ENCODE peak calls at places on chromosomes 12 and 14, in eight cellular contexts. C is psoas muscle; W is PC-3; F is stomach; L is uterus; T is CD4-positive, CD25-positive, alpha-beta regulatory T cell; J is A549; Y is naive thymus-derived CD4-positive, alpha-beta T cell. P is an unnamed sample.
A peak's percentile ranks its signal among the peaks of the same experiment; 100 is the strongest.

GRCh38 chr14:68625366-68626090 is 167.3 kb downstream of the ZFP36L1 start:
- DNase-seq in C (no peak), W (no peak), F (no peak), L (peak; percentile 12), T (no peak), J (no peak), Y (no peak), P (no peak)

GRCh38 chr12:85630851-85631250 is 205.4 kb downstream of the RASSF9 start:
- DNase-seq in C (no peak), W (peak; percentile 63), F (no peak), L (no peak), T (no peak), J (no peak), Y (no peak), P (no peak)

GRCh38 chr12:23949212-23950010 is at the start of gene SOX5:
- DNase-seq in C (peak; percentile 17), W (no peak), F (peak; percentile 28), L (peak; percentile 18), T (no peak), J (peak; percentile 4), Y (no peak), P (no peak)

GRCh38 chr12:67885370-67886169 is 103.7 kb upstream of the IFNG-AS1 start:
- DNase-seq in C (no peak), W (no peak), F (no peak), L (no peak), T (no peak), J (no peak), Y (no peak), P (no peak)

GRCh38 chr12:31234955-31235867 is 90.7 kb downstream of the SINHCAF start:
- DNase-seq in C (no peak), W (peak; percentile 67), F (peak; percentile 56), L (no peak), T (no peak), J (peak; percentile 58), Y (no peak), P (no peak)

GRCh38 chr12:123076604-123077297 is 74.1 kb downstream of the PITPNM2 start:
- DNase-seq in C (no peak), W (peak; percentile 30), F (no peak), L (no peak), T (peak; percentile 20), J (no peak), Y (peak; percentile 30), P (no peak)

GRCh38 chr14:72948481-72949138 is 22.3 kb downstream of the DCAF4 start:
- DNase-seq in C (peak; percentile 56), W (peak; percentile 86), F (peak; percentile 72), L (peak; percentile 28), T (peak; percentile 49), J (peak; percentile 58), Y (peak; percentile 54), P (no peak)

GRCh38 chr12:57612711-57613426 is 1.6 kb downstream of the ARHGEF25 start:
- DNase-seq in C (no peak), W (no peak), F (no peak), L (peak; percentile 8), T (no peak), J (no peak), Y (no peak), P (no peak)

GRCh38 chr12:11584213-11584855 is 65.1 kb upstream of the ETV6 start:
- DNase-seq in C (no peak), W (peak; percentile 9), F (no peak), L (no peak), T (no peak), J (no peak), Y (no peak), P (no peak)

GRCh38 chr14:64234877-64235651 is 59.1 kb downstream of the ESR2 start:
- DNase-seq in C (peak; percentile 37), W (peak; percentile 85), F (no peak), L (no peak), T (no peak), J (no peak), Y (no peak), P (no peak)

GRCh38 chr12:40172879-40173278 is 51.9 kb upstream of the LRRK2 start:
- DNase-seq in C (no peak), W (no peak), F (no peak), L (no peak), T (no peak), J (no peak), Y (no peak), P (no peak)

GRCh38 chr12:79422060-79422812 is 268.5 kb downstream of the PAWR start:
- DNase-seq in C (no peak), W (no peak), F (no peak), L (no peak), T (no peak), J (no peak), Y (no peak), P (no peak)

GRCh38 chr12:116590561-116590960 is 31.4 kb downstream of the MAP1LC3B2 start:
- DNase-seq in C (no peak), W (peak; percentile 46), F (no peak), L (no peak), T (no peak), J (peak; percentile 82), Y (no peak), P (no peak)

GRCh38 chr12:49750994-49751393 is 9.6 kb downstream of the TMBIM6 start:
- DNase-seq in C (no peak), W (no peak), F (no peak), L (no peak), T (no peak), J (no peak), Y (no peak), P (no peak)
- H3K4me3 ChIP-seq in C (no peak overlapping the region), W (no peak overlapping the region), F (no peak overlapping the region), L (no peak overlapping the region), T (peak overlapping the region; percentile 69), J (no peak overlapping the region), Y (no peak overlapping the region), P (no peak overlapping the region)

GRCh38 chr12:125163148-125163547 is 97.9 kb downstream of the AACS start:
- DNase-seq in C (no peak), W (no peak), F (no peak), L (no peak), T (no peak), J (no peak), Y (no peak), P (no peak)

GRCh38 chr12:125161712-125162023 is 96.4 kb downstream of the AACS start:
- DNase-seq in C (no peak), W (no peak), F (no peak), L (no peak), T (no peak), J (no peak), Y (no peak), P (no peak)

GRCh38 chr12:125160556-125160955 is 95.3 kb downstream of the AACS start:
- DNase-seq in C (no peak), W (no peak), F (no peak), L (no peak), T (no peak), J (no peak), Y (no peak), P (no peak)

GRCh38 chr12:125164541-125164940 is 99.3 kb downstream of the AACS start:
- DNase-seq in C (no peak), W (no peak), F (no peak), L (no peak), T (no peak), J (no peak), Y (no peak), P (no peak)

DNA sequence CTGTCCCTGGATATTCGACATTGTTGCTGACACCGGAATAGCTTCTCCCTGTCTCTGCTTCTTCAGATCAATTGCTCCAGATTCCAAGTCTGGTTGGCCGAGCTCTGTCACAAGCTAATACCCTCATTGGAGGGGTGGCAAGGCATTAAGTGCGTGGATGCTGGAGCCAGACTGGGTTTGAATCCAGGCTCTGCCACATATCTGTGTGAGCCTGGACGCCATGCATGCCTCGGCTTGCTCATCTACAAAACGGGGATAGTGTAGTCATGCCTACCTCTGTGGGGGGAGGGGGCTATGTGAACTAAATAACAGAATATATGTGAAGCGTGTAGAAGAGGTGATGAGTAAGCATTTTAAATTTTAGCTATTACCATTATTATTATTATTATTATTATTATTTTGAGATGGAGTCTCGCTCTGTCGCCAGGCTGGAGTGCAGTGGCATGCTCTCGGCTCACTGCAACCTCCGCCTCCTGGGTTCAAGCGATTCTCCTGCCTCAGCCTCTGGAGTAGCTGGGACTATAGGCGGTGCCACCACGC is 97.3 kb downstream of the AACS start:
- DNase-seq in C (no peak), W (no peak), F (no peak), L (no peak), T (no peak), J (no peak), Y (no peak), P (no peak)
- H3K4me1 ChIP-seq in C (no peaks in the 10 kb centered on the region), W (no peaks in the 10 kb centered on the region), F (no peaks in the 10 kb centered on the region), L (no peaks in the 10 kb centered on the region), T (no peaks in the 10 kb centered on the region), J (no peaks in the 10 kb centered on the region), Y (no peaks in the 10 kb centered on the region), P (no peaks in the 10 kb centered on the region)

GRCh38 chr12:53207042-53207441 is at the start of gene ITGB7:
- DNase-seq in C (no peak), W (no peak), F (peak; percentile 52), L (no peak), T (peak; percentile 68), J (no peak), Y (peak; percentile 72), P (no peak)
- H3K4me3 ChIP-seq in C (no peak within 1 kb of the TSS), W (no peak within 1 kb of the TSS), F (peak within 1 kb of the TSS; percentile 31), L (no peak within 1 kb of the TSS), T (peak within 1 kb of the TSS; percentile 95), J (no peak within 1 kb of the TSS), Y (peak within 1 kb of the TSS; percentile 84), P (no peak within 1 kb of the TSS)

GRCh38 chr12:75854681-75855309 is 176.8 kb downstream of the PHLDA1 start:
- DNase-seq in C (no peak), W (no peak), F (no peak), L (no peak), T (no peak), J (no peak), Y (no peak), P (no peak)

GRCh38 chr12:75852956-75853355 is 178.6 kb downstream of the PHLDA1 start:
- DNase-seq in C (no peak), W (no peak), F (no peak), L (no peak), T (no peak), J (no peak), Y (no peak), P (no peak)

GRCh38 chr12:75853621-75854020 is 178.0 kb downstream of the PHLDA1 start:
- DNase-seq in C (no peak), W (no peak), F (no peak), L (no peak), T (no peak), J (no peak), Y (no peak), P (no peak)

GRCh38 chr12:75856228-75856627 is 175.3 kb downstream of the PHLDA1 start:
- DNase-seq in C (no peak), W (no peak), F (no peak), L (no peak), T (no peak), J (no peak), Y (no peak), P (no peak)

GRCh38 chr12:75855360-75855759 is 176.2 kb downstream of the PHLDA1 start:
- DNase-seq in C (no peak), W (no peak), F (no peak), L (no peak), T (no peak), J (no peak), Y (no peak), P (no peak)
- H3K4me1 ChIP-seq in C (no peaks in the 10 kb centered on the region), W (peaks cover 42% of the 10 kb centered on the region), F (no peaks in the 10 kb centered on the region), L (no peaks in the 10 kb centered on the region), T (no peaks in the 10 kb centered on the region), J (peaks cover 29% of the 10 kb centered on the region), Y (no peaks in the 10 kb centered on the region), P (no peaks in the 10 kb centered on the region)

GRCh38 chr12:3532931-3533702 is 42.1 kb downstream of the PRMT8 start:
- DNase-seq in C (no peak), W (no peak), F (no peak), L (no peak), T (no peak), J (no peak), Y (no peak), P (no peak)
- H3K4me3 ChIP-seq in C (no peak overlapping the region), W (no peak overlapping the region), F (no peak overlapping the region), L (no peak overlapping the region), T (no peak overlapping the region), J (no peak overlapping the region), Y (no peak overlapping the region), P (no peak overlapping the region)